ENCODE peak calls at places on chromosomes 4 and X, in nine cellular contexts. B is psoas muscle, L is lower lobe of right lung, Z is fibroblast of lung, D is breast epithelium, V is heart right ventricle, R is IMR-90, I is choroid plexus epithelial cell, U is astrocyte of the spinal cord. Q is an unnamed sample.

GRCh38 chr4:181566490-181566889 is 676.7 kb upstream of the TENM3 start:
- DNase-seq in B (no peak), L (no peak), Z (peak), D (no peak), V (no peak), R (peak), I (peak), U (peak), Q (no peak)

GRCh38 chr4:83449009-83449408 is 6.6 kb downstream of the HELQ start:
- DNase-seq in B (no peak), L (no peak), Z (no peak), D (no peak), V (no peak), R (no peak), I (no peak), U (no peak), Q (no peak)

GRCh38 chr4:186780291-186781031 is 56.8 kb upstream of the FAT1 start:
- DNase-seq in B (no peak), L (no peak), Z (no peak), D (no peak), V (no peak), R (peak), I (no peak), U (no peak), Q (no peak)

GRCh38 chr4:80790152-80790551 is 240.4 kb upstream of the BMP3 start:
- DNase-seq in B (no peak), L (no peak), Z (no peak), D (no peak), V (no peak), R (no peak), I (no peak), U (no peak), Q (no peak)

GRCh38 chr4:156536661-156537060 is 434.9 kb downstream of the PDGFC start:
- DNase-seq in B (no peak), L (no peak), Z (peak), D (no peak), V (no peak), R (peak), I (peak), U (peak), Q (no peak)

GRCh38 chrX:73561791-73562190 is 1.2 kb upstream of the CHIC1 start:
- DNase-seq in B (no peak), L (no peak), Z (peak), D (no peak), V (no peak), R (peak), I (peak), U (peak), Q (no peak)

GRCh38 chr4:73608677-73609594 is 11.3 kb downstream of the RASSF6 start:
- DNase-seq in B (no peak), L (no peak), Z (no peak), D (no peak), V (no peak), R (peak), I (peak), U (peak), Q (no peak)

GRCh38 chrX:110062919-110063318 is 60.0 kb downstream of the TMEM164 start:
- DNase-seq in B (no peak), L (no peak), Z (no peak), D (no peak), V (no peak), R (no peak), I (no peak), U (no peak), Q (no peak)

GRCh38 chrX:119015407-119016242 is 41.2 kb downstream of the LONRF3 start:
- DNase-seq in B (peak), L (peak), Z (peak), D (peak), V (peak), R (peak), I (peak), U (peak), Q (peak)

GRCh38 chr4:143581331-143581961 is 67.9 kb downstream of the SMARCA5 start:
- DNase-seq in B (no peak), L (no peak), Z (no peak), D (no peak), V (no peak), R (no peak), I (no peak), U (no peak), Q (no peak)

GRCh38 chr4:25112349-25113008 is 47.8 kb downstream of the SEPSECS start:
- DNase-seq in B (no peak), L (no peak), Z (no peak), D (no peak), V (no peak), R (no peak), I (no peak), U (no peak), Q (no peak)

GRCh38 chr4:62640296-62640695 is 1440.2 kb downstream of the ADGRL3 start:
- DNase-seq in B (no peak), L (no peak), Z (peak), D (no peak), V (no peak), R (no peak), I (no peak), U (peak), Q (no peak)
- TF ChIP-seq CTCF in B (no peak), L (no peak), Z (no peak), D (no peak), V (no peak), R (no peak), I (no peak), U (no peak), Q (no peak)

GRCh38 chr4:988726-989721 is 2.2 kb downstream of the IDUA start:
- DNase-seq in B (no peak), L (no peak), Z (no peak), D (no peak), V (peak), R (no peak), I (no peak), U (no peak), Q (no peak)

GRCh38 chr4:987689-988513 is 1.1 kb downstream of the IDUA start:
- DNase-seq in B (no peak), L (no peak), Z (no peak), D (no peak), V (peak), R (no peak), I (no peak), U (no peak), Q (no peak)

GRCh38 chr4:985123-985830 is 1.6 kb upstream of the IDUA start:
- DNase-seq in B (peak), L (peak), Z (peak), D (peak), V (peak), R (no peak), I (peak), U (no peak), Q (no peak)

GRCh38 chr4:986428-986948 is 356 bp upstream of the IDUA start:
- DNase-seq in B (no peak), L (no peak), Z (no peak), D (no peak), V (no peak), R (no peak), I (peak), U (no peak), Q (no peak)

DNA sequence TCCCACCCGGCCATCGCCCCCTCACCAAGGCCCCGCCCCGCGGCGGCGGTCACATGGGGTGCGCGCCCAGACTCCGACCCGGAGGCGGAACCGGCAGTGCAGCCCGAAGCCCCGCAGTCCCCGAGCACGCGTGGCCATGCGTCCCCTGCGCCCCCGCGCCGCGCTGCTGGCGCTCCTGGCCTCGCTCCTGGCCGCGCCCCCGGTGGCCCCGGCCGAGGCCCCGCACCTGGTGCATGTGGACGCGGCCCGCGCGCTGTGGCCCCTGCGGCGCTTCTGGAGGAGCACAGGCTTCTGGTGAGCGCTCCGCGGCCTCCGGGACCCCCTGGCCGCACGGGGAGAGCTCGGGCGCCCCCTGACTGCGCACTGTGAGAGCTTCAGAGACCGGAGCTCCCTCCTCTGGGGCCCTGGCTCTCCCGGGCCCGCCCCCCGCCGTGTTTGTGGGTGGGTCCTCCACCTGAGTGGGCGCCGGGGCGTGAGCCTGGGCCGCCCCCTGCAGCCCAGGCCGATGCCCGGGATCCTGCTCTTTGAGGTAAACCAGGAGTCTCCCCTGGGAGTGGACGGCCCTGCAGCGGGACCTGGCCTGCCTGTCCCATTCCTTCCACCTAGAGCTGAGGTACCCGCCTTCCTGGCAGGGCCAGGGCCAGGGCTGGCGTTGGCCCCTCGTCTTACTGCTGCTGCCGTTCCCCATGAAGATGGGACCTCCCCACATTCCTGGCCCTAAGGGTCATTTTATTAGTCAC is at the start of gene IDUA:
- DNase-seq in B (peak), L (peak), Z (peak), D (peak), V (peak), R (peak), I (peak), U (peak), Q (no peak)
- TF ChIP-seq CTCF in B (peak), L (peak), Z (peak), D (peak), V (peak), R (peak), I (peak), U (peak), Q (no peak)

GRCh38 chr4:96193061-96193460 is 353.2 kb downstream of the PDHA2 start:
- DNase-seq in B (no peak), L (no peak), Z (peak), D (no peak), V (no peak), R (no peak), I (peak), U (no peak), Q (no peak)

GRCh38 chr4:96189761-96190160 is 349.9 kb downstream of the PDHA2 start:
- DNase-seq in B (no peak), L (no peak), Z (no peak), D (no peak), V (no peak), R (no peak), I (no peak), U (no peak), Q (no peak)

DNA sequence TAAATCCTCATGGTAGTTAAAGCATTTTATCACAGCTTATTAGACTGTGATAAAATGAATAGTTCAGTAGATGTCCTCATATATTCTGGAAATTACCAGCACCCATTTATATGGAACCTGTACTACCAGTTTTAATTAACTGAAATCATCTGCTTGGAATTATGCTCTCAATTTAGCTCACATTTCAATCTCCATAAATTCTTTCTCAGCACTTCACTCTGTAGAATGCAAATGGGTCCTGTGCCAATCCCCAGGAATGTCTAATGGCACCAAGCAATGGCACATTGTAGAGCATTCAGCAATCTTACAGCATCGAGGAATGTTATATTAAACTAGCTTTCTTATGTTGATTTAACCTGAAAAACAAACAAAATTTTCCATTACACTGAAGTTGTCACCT is 355.1 kb downstream of the PDHA2 start:
- DNase-seq in B (no peak), L (no peak), Z (peak), D (no peak), V (no peak), R (no peak), I (no peak), U (peak), Q (no peak)
- TF ChIP-seq CTCF in B (no peak), L (no peak), Z (no peak), D (no peak), V (no peak), R (no peak), I (no peak), U (no peak), Q (no peak)

GRCh38 chr4:48967101-48967500 is 19.0 kb upstream of the CWH43 start:
- DNase-seq in B (no peak), L (no peak), Z (peak), D (no peak), V (no peak), R (peak), I (no peak), U (peak), Q (no peak)

GRCh38 chr4:48968814-48969213 is 17.3 kb upstream of the CWH43 start:
- DNase-seq in B (no peak), L (no peak), Z (peak), D (no peak), V (no peak), R (peak), I (peak), U (peak), Q (no peak)

GRCh38 chr4:48974979-48975640 is 11.0 kb upstream of the CWH43 start:
- DNase-seq in B (no peak), L (no peak), Z (no peak), D (no peak), V (peak), R (no peak), I (no peak), U (no peak), Q (no peak)

GRCh38 chr4:48967626-48968025 is 18.4 kb upstream of the CWH43 start:
- DNase-seq in B (no peak), L (no peak), Z (peak), D (no peak), V (no peak), R (peak), I (peak), U (peak), Q (no peak)

GRCh38 chr4:48970471-48970921 is 15.6 kb upstream of the CWH43 start:
- DNase-seq in B (no peak), L (no peak), Z (peak), D (no peak), V (no peak), R (peak), I (peak), U (peak), Q (no peak)
- TF ChIP-seq CTCF in B (no peak), L (no peak), Z (no peak), D (no peak), V (no peak), R (no peak), I (no peak), U (no peak), Q (no peak)

GRCh38 chrX:96181571-96181970 is 503.1 kb upstream of the DIAPH2 start:
- DNase-seq in B (no peak), L (no peak), Z (no peak), D (no peak), V (no peak), R (no peak), I (no peak), U (no peak), Q (no peak)

GRCh38 chrX:96182366-96182765 is 502.3 kb upstream of the DIAPH2 start:
- DNase-seq in B (no peak), L (no peak), Z (no peak), D (no peak), V (no peak), R (peak), I (peak), U (peak), Q (no peak)

GRCh38 chrX:96183843-96184242 is 500.8 kb upstream of the DIAPH2 start:
- DNase-seq in B (no peak), L (no peak), Z (no peak), D (no peak), V (no peak), R (peak), I (peak), U (no peak), Q (no peak)
- TF ChIP-seq CTCF in B (peak), L (peak), Z (peak), D (no peak), V (peak), R (peak), I (peak), U (peak), Q (no peak)

GRCh38 chr4:140236649-140237160 is 82.7 kb upstream of the MAML3 start:
- DNase-seq in B (no peak), L (no peak), Z (peak), D (no peak), V (no peak), R (peak), I (no peak), U (no peak), Q (no peak)

GRCh38 chr4:140229881-140230280 is 75.9 kb upstream of the MAML3 start:
- DNase-seq in B (no peak), L (no peak), Z (no peak), D (no peak), V (no peak), R (no peak), I (no peak), U (no peak), Q (no peak)

GRCh38 chr4:140237616-140238352 is 83.8 kb upstream of the MAML3 start:
- DNase-seq in B (peak), L (peak), Z (peak), D (peak), V (peak), R (peak), I (peak), U (peak), Q (no peak)

GRCh38 chr4:140234697-140235060 is 80.7 kb upstream of the MAML3 start:
- DNase-seq in B (no peak), L (no peak), Z (no peak), D (no peak), V (no peak), R (no peak), I (no peak), U (no peak), Q (no peak)

DNA sequence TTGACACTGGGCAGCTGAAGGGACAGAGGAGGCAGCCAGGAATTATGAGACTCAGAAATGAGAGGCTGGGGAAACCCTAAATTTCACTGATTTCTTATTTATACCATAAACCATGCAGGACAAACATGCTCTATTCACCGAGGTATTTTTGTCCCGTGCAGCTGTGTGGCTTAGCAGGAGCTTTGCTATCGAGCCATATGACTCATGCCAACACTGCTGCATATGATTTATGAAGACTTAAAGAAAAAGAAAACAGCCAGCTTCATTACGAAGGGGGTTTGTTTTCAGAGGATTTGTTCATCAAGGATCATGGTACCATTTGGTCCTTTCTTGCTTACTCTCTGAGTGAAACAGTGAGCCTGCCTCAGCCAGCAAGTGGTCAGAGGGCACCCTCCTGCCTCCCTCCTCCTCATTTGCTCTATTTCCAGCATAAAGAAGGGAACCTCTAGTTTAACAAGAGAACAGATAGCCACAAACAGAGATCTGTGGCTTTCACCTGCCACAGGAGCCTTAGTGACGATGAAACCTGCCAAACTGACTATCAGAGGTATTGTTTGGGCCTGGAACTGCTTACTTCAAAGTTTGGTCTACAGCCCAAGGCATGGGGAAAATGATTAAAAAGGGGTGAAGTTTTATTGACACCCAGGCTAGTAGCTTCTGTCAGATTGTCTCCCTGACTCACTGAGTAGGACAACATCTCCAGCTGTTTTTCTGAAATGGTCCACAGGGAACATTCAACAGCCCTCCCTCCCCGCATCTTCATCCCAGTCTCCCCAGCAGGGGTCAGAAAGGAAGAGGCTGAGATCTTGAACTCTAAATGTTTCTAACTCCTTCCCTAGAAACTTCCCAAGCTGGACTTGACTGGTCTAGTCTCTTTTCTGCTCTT is 80.1 kb upstream of the MAML3 start:
- DNase-seq in B (no peak), L (no peak), Z (peak), D (no peak), V (no peak), R (peak), I (peak), U (peak), Q (no peak)
- TF ChIP-seq CTCF in B (no peak), L (no peak), Z (no peak), D (no peak), V (no peak), R (no peak), I (no peak), U (peak), Q (no peak)

DNA sequence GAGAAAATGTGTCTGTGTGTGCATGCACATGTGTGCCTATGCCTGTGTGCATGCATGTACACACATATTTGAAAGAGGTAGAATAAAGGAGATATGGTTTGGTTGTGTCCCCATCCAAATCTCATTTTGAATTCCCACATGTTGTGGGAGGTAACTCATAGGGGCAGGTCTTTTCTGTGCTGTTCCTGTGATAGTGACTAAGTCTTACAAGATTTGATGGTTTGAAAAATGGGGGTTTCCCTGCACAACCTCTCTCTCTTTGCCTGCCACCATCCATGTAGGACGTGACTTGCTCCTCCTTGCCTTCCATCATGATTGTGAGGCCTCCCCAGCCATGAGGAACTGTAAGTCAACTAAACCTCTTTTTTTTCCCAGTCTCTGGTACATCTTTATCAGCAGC is 87.2 kb downstream of the PRDM5 start:
- DNase-seq in B (no peak), L (no peak), Z (no peak), D (no peak), V (no peak), R (no peak), I (no peak), U (no peak), Q (no peak)
- TF ChIP-seq CTCF in B (no peak), L (no peak), Z (no peak), D (no peak), V (no peak), R (no peak), I (no peak), U (no peak), Q (no peak)

Q was measured in omental fat pad.